ENCODE peak calls at places on chromosomes 5 and 9, in eight cellular contexts. Y is Calu3; H is transverse colon; A is fibroblast of mammary gland; S is fibroblast of pulmonary artery; C is tibial artery; T is testis; Q is CD8-positive, alpha-beta T cell. R is an unnamed sample.

GRCh38 chr9:116942593-116943061 is 255.5 kb downstream of the TRIM32 start:
- DNase-seq in A (no peak), T (no peak), Q (no peak), Y (no peak), C (no peak), H (no peak), S (no peak), R (no peak)

GRCh38 chr9:15513335-15513734 is 2.6 kb upstream of the PSIP1 start:
- DNase-seq in C (no peak), A (peak; percentile 27), Y (peak; percentile 20), H (no peak), S (peak; percentile 35), T (no peak), Q (no peak), R (no peak)

GRCh38 chr5:10332301-10332700 is 21.2 kb upstream of the MARCHF6 start:
- DNase-seq in A (no peak), T (no peak), Q (no peak), S (no peak), Y (no peak), C (no peak), H (no peak), R (no peak)

GRCh38 chr5:53170748-53171349 is 61.3 kb upstream of the MOCS2 start:
- DNase-seq in H (peak; percentile 15), Y (peak; percentile 35), C (no peak), S (peak; percentile 66), Q (no peak), A (peak; percentile 58), T (peak; percentile 23), R (no peak)

GRCh38 chr5:169027456-169028118 is 273.4 kb downstream of the SLIT3 start:
- DNase-seq in Y (no peak), C (peak; percentile 81), Q (no peak), A (no peak), H (peak; percentile 21), S (no peak), T (no peak), R (no peak)

GRCh38 chr5:110757118-110757729 is 18.4 kb downstream of the SLC25A46 start:
- DNase-seq in T (peak; percentile 22), H (no peak), Q (no peak), A (peak; percentile 63), Y (peak; percentile 46), C (no peak), S (peak; percentile 77), R (no peak)

GRCh38 chr5:57302643-57303042 is 128.8 kb downstream of the GPBP1 start:
- DNase-seq in Q (no peak), S (peak; percentile 48), C (no peak), T (no peak), A (peak; percentile 28), Y (no peak), H (no peak), R (no peak)

GRCh38 chr5:172646716-172647285 is 5.7 kb downstream of the NEURL1B start:
- DNase-seq in Y (no peak), C (peak; percentile 79), H (peak; percentile 66), Q (no peak), S (peak; percentile 41), T (peak; percentile 68), A (no peak), R (no peak)

GRCh38 chr5:82074968-82075367 is 103.1 kb downstream of the ATG10 start:
- DNase-seq in C (no peak), Y (no peak), H (no peak), Q (no peak), T (no peak), S (peak; percentile 4), A (no peak), R (no peak)

GRCh38 chr5:53779541-53779981 is 219.1 kb downstream of the NDUFS4 start:
- DNase-seq in Y (no peak), S (peak; percentile 88), A (peak; percentile 47), T (no peak), C (no peak), Q (no peak), H (no peak), R (no peak)

GRCh38 chr5:132270706-132271105 is 13.2 kb downstream of the PDLIM4 start:
- DNase-seq in S (no peak), C (no peak), T (no peak), H (no peak), A (no peak), Y (no peak), Q (no peak), R (no peak)

GRCh38 chr9:133188843-133189180 is 20.2 kb downstream of the OBP2B start:
- DNase-seq in S (no peak), T (no peak), Y (no peak), Q (no peak), H (no peak), C (no peak), A (no peak), R (no peak)

GRCh38 chr9:132210472-132211145 is 48.8 kb downstream of the NTNG2 start:
- DNase-seq in A (peak; percentile 80), H (no peak), C (no peak), Y (no peak), S (no peak), Q (no peak), T (no peak), R (no peak)

GRCh38 chr5:151002250-151002649 is 18.1 kb upstream of the GPX3 start:
- DNase-seq in Q (no peak), H (no peak), S (peak; percentile 64), Y (peak; percentile 52), T (no peak), A (peak; percentile 58), C (no peak), R (no peak)

GRCh38 chr5:77972545-77973252 is 196.6 kb upstream of the TBCA start:
- DNase-seq in Y (peak; percentile 36), Q (no peak), S (no peak), T (no peak), A (no peak), C (no peak), H (no peak), R (no peak)

GRCh38 chr9:137836831-137837241 is 40.7 kb upstream of the CACNA1B start:
- DNase-seq in Q (no peak), Y (no peak), T (no peak), C (no peak), A (no peak), S (no peak), H (no peak), R (no peak)

GRCh38 chr5:83577036-83577636 is 105.6 kb downstream of the VCAN start:
- DNase-seq in Y (peak; percentile 80), T (no peak), Q (no peak), S (peak; percentile 82), C (no peak), A (no peak), H (peak; percentile 27), R (no peak)

GRCh38 chr5:172005708-172006377 is 595 bp downstream of the FBXW11 start:
- DNase-seq in S (no peak), C (peak; percentile 68), T (peak; percentile 45), A (no peak), Q (peak; percentile 50), Y (peak; percentile 44), H (peak; percentile 37), R (peak; percentile 24)

GRCh38 chr9:104071589-104071988 is 22.5 kb upstream of the SMC2 start:
- DNase-seq in H (no peak), A (no peak), Y (no peak), T (no peak), C (no peak), Q (no peak), S (no peak), R (no peak)

GRCh38 chr5:107389130-107389553 is 281.6 kb downstream of the EFNA5 start:
- DNase-seq in S (peak; percentile 70), Q (no peak), T (no peak), Y (peak; percentile 67), A (peak; percentile 58), H (peak; percentile 19), C (no peak), R (no peak)

DNA sequence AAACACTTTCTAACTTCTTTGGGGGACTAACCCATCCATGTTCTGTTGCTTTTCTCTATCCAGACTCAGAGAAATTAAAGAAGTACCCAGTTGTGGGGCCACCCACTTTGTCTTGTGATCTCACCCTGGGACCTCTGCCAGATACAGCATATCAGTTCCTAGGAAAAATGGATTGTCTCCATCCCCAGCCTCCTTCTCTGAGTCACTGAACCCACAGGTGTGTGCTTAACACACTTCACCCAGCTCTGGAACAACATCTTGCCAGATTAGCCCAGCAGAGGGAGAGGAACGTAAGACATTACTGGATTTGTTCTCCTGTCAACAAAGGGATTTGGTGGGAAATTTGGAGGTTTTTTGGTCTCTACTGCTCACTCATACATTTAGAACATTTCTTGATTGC is 19.2 kb downstream of the FAM240B start:
- DNase-seq in A (peak; percentile 28), C (no peak), Y (peak; percentile 1), S (peak; percentile 82), H (no peak), Q (no peak), T (no peak), R (no peak)
- TF ChIP-seq CTCF in A (no peak), C (no peak), Y (no peak), S (peak; percentile 36), H (no peak), Q (no peak), T (no peak), R (no peak)

DNA sequence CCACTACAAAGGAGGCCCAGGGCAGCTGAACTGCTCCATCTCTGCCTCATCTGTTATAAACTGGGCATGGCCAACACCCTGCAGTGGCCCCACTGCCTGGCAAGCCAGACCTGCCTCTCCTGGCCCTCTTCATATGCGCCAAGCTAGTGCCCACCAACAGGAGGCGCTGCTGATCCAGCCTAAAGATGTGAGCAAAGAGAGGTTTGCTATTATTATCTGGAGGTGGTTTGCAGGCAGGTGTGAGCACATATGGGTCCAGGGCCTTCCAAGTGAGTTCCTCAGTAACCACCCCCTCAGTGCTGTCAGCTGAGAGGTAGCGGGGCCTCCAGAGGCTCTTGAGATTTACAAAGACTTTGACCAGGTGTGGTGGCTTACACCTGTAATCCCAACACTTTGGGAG is 232.2 kb downstream of the SYK start:
- DNase-seq in H (peak; percentile 50), A (peak; percentile 24), Q (peak; percentile 70), Y (no peak), S (no peak), C (no peak), T (no peak), R (no peak)
- TF ChIP-seq CTCF in H (peak; percentile 39), A (peak; percentile 47), Q (peak; percentile 49), Y (no peak), S (peak; percentile 45), C (peak; percentile 7), T (no peak), R (no peak)

GRCh38 chr5:140827704-140828401 is at the start of gene PCDHA6:
- DNase-seq in C (no peak), Y (no peak), A (peak; percentile 15), S (peak; percentile 7), T (no peak), Q (no peak), H (no peak), R (no peak)
- TF ChIP-seq CTCF in C (no peak), Y (no peak), A (peak; percentile 30), S (no peak), T (no peak), Q (no peak), H (no peak), R (no peak)

DNA sequence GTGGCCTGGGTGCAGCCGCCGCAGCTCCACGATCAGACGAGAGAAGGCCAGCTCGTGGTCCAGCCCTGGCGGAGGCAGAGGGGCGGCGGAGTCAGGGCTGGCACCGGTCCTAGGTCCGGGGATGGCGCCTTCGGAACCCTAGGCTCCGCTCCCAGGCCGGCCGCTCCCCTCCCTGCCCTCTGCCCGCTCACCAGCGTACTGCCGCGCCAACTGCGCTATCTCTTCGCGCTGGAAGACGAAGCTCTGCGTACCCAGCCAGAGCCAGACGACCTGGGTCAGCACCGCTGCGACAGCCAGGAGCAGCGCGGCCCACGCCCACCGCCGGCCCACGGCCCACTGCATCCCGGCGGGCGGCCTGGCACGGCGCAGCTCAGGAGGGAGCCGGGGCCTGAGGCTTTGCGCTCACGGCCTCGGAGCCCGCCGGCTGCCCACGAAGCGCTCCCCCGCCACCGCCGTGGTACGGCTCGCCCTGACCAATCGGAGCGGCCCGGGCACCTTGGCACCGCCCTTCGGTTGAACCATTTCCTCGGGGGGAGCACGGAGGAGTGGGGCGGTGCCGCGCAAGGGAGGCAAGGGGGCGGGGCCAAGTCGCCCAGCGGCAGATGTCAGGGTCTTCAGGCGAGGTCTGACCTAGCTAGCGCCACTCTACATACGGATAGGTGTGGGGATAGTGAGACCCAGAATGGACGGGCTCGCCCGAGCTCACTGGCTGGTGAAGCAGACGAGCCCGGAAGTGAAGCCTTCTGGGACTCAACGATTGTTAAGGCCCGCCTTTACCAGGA is at the start of gene SIGMAR1:
- DNase-seq in Q (peak; percentile 96), C (peak; percentile 96), A (peak; percentile 88), T (peak; percentile 94), H (peak; percentile 95), Y (peak; percentile 91), S (peak; percentile 92), R (peak; percentile 66)
- TF ChIP-seq CTCF in Q (no peak), C (no peak), A (no peak), T (no peak), H (peak; percentile 35), Y (no peak), S (no peak), R (no peak)

R was measured in omental fat pad.